ENCODE peak calls at places on chromosomes 4 and X, in five cellular contexts. One of them, this sample, is unnamed.

GRCh38 chr4:113496698-113497097 is 264.8 kb downstream of the CAMK2D start:
- DNase-seq in progenitor cell of endocrine pancreas: no peak
- DNase-seq in BE2C: no peak
- DNase-seq in activated T-cell treated with anti-CD3 and anti-CD28 coated beads, Interleukin-2, amount 50 U/mL, for 48 hours: no peak
- DNase-seq in head of caudate nucleus: no peak
- DNase-seq in this sample: no peak

GRCh38 chr4:186691396-186691795 is 32.3 kb downstream of the FAT1 start:
- DNase-seq in head of caudate nucleus: no peak
- DNase-seq in progenitor cell of endocrine pancreas: no peak
- DNase-seq in activated T-cell treated with anti-CD3 and anti-CD28 coated beads, Interleukin-2, amount 50 U/mL, for 48 hours: no peak
- DNase-seq in BE2C: no peak
- DNase-seq in this sample: no peak

GRCh38 chrX:22534643-22535042 is 261.9 kb downstream of the CBLL2 start:
- DNase-seq in progenitor cell of endocrine pancreas: no peak
- DNase-seq in BE2C: no peak
- DNase-seq in activated T-cell treated with anti-CD3 and anti-CD28 coated beads, Interleukin-2, amount 50 U/mL, for 48 hours: no peak
- DNase-seq in head of caudate nucleus: no peak
- DNase-seq in this sample: no peak

GRCh38 chr4:173505924-173506779 is 23.9 kb downstream of the HAND2 start:
- DNase-seq in head of caudate nucleus: peak
- DNase-seq in activated T-cell treated with anti-CD3 and anti-CD28 coated beads, Interleukin-2, amount 50 U/mL, for 48 hours: peak
- DNase-seq in progenitor cell of endocrine pancreas: peak
- DNase-seq in BE2C: peak
- DNase-seq in this sample: peak

GRCh38 chr4:8212606-8213005 is 13.5 kb downstream of the SH3TC1 start:
- DNase-seq in BE2C: no peak
- DNase-seq in progenitor cell of endocrine pancreas: no peak
- DNase-seq in head of caudate nucleus: no peak
- DNase-seq in activated T-cell treated with anti-CD3 and anti-CD28 coated beads, Interleukin-2, amount 50 U/mL, for 48 hours: no peak
- DNase-seq in this sample: no peak

GRCh38 chr4:165872443-165873297 is at the start of gene TLL1:
- DNase-seq in activated T-cell treated with anti-CD3 and anti-CD28 coated beads, Interleukin-2, amount 50 U/mL, for 48 hours: no peak
- DNase-seq in BE2C: peak
- DNase-seq in progenitor cell of endocrine pancreas: no peak
- DNase-seq in head of caudate nucleus: peak
- DNase-seq in this sample: peak

GRCh38 chrX:104284407-104285000 is 29.8 kb upstream of the ESX1 start:
- DNase-seq in head of caudate nucleus: no peak
- DNase-seq in activated T-cell treated with anti-CD3 and anti-CD28 coated beads, Interleukin-2, amount 50 U/mL, for 48 hours: no peak
- DNase-seq in progenitor cell of endocrine pancreas: no peak
- DNase-seq in BE2C: no peak
- DNase-seq in this sample: no peak

GRCh38 chr4:12138478-12138877 is 709.8 kb upstream of the HS3ST1 start:
- DNase-seq in BE2C: no peak
- DNase-seq in activated T-cell treated with anti-CD3 and anti-CD28 coated beads, Interleukin-2, amount 50 U/mL, for 48 hours: no peak
- DNase-seq in head of caudate nucleus: no peak
- DNase-seq in progenitor cell of endocrine pancreas: no peak
- DNase-seq in this sample: no peak

GRCh38 chrX:154526901-154527675 is 11.1 kb upstream of the FAM3A start:
- DNase-seq in activated T-cell treated with anti-CD3 and anti-CD28 coated beads, Interleukin-2, amount 50 U/mL, for 48 hours: peak
- DNase-seq in progenitor cell of endocrine pancreas: no peak
- DNase-seq in head of caudate nucleus: peak
- DNase-seq in BE2C: peak
- DNase-seq in this sample: peak

GRCh38 chr4:170111100-170111499 is 21.3 kb upstream of the AADAT start:
- DNase-seq in head of caudate nucleus: no peak
- DNase-seq in BE2C: no peak
- DNase-seq in activated T-cell treated with anti-CD3 and anti-CD28 coated beads, Interleukin-2, amount 50 U/mL, for 48 hours: no peak
- DNase-seq in progenitor cell of endocrine pancreas: no peak
- DNase-seq in this sample: no peak

GRCh38 chrX:22666441-22666840 is 333.3 kb upstream of the DDX53 start:
- DNase-seq in head of caudate nucleus: peak
- DNase-seq in activated T-cell treated with anti-CD3 and anti-CD28 coated beads, Interleukin-2, amount 50 U/mL, for 48 hours: no peak
- DNase-seq in progenitor cell of endocrine pancreas: no peak
- DNase-seq in BE2C: peak
- DNase-seq in this sample: peak

GRCh38 chr4:23754688-23755087 is 135.2 kb downstream of the PPARGC1A start:
- DNase-seq in progenitor cell of endocrine pancreas: no peak
- DNase-seq in head of caudate nucleus: no peak
- DNase-seq in activated T-cell treated with anti-CD3 and anti-CD28 coated beads, Interleukin-2, amount 50 U/mL, for 48 hours: no peak
- DNase-seq in BE2C: no peak
- DNase-seq in this sample: no peak

GRCh38 chr4:168859888-168860694 is 150.0 kb downstream of the CBR4 start:
- DNase-seq in progenitor cell of endocrine pancreas: no peak
- DNase-seq in head of caudate nucleus: no peak
- DNase-seq in BE2C: no peak
- DNase-seq in activated T-cell treated with anti-CD3 and anti-CD28 coated beads, Interleukin-2, amount 50 U/mL, for 48 hours: no peak
- DNase-seq in this sample: no peak

GRCh38 chrX:19303216-19303880 is 40.4 kb upstream of the PDHA1 start:
- DNase-seq in BE2C: no peak
- DNase-seq in head of caudate nucleus: no peak
- DNase-seq in progenitor cell of endocrine pancreas: no peak
- DNase-seq in activated T-cell treated with anti-CD3 and anti-CD28 coated beads, Interleukin-2, amount 50 U/mL, for 48 hours: no peak
- DNase-seq in this sample: no peak

GRCh38 chrX:1491851-1492349 is 39.2 kb upstream of the ASMTL start:
- DNase-seq in progenitor cell of endocrine pancreas: peak
- DNase-seq in BE2C: peak
- DNase-seq in head of caudate nucleus: peak
- DNase-seq in activated T-cell treated with anti-CD3 and anti-CD28 coated beads, Interleukin-2, amount 50 U/mL, for 48 hours: peak
- DNase-seq in this sample: peak

GRCh38 chr4:2832309-2832980 is 11.2 kb upstream of the ADD1 start:
- DNase-seq in progenitor cell of endocrine pancreas: no peak
- DNase-seq in BE2C: no peak
- DNase-seq in activated T-cell treated with anti-CD3 and anti-CD28 coated beads, Interleukin-2, amount 50 U/mL, for 48 hours: no peak
- DNase-seq in head of caudate nucleus: no peak
- DNase-seq in this sample: no peak

GRCh38 chr4:1240721-1241465 is 8.0 kb downstream of the CTBP1 start:
- DNase-seq in BE2C: peak
- DNase-seq in progenitor cell of endocrine pancreas: no peak
- DNase-seq in activated T-cell treated with anti-CD3 and anti-CD28 coated beads, Interleukin-2, amount 50 U/mL, for 48 hours: no peak
- DNase-seq in head of caudate nucleus: no peak
- DNase-seq in this sample: no peak

GRCh38 chr4:91058345-91058744 is 931.2 kb downstream of the CCSER1 start:
- DNase-seq in progenitor cell of endocrine pancreas: no peak
- DNase-seq in BE2C: no peak
- DNase-seq in head of caudate nucleus: no peak
- DNase-seq in activated T-cell treated with anti-CD3 and anti-CD28 coated beads, Interleukin-2, amount 50 U/mL, for 48 hours: no peak
- DNase-seq in this sample: no peak

GRCh38 chrX:40008841-40009461 is 88.8 kb downstream of the BCOR start:
- DNase-seq in BE2C: peak
- DNase-seq in progenitor cell of endocrine pancreas: no peak
- DNase-seq in activated T-cell treated with anti-CD3 and anti-CD28 coated beads, Interleukin-2, amount 50 U/mL, for 48 hours: peak
- DNase-seq in head of caudate nucleus: peak
- DNase-seq in this sample: peak

GRCh38 chrX:101232316-101232715 is 12.7 kb downstream of the DRP2 start:
- DNase-seq in BE2C: no peak
- DNase-seq in head of caudate nucleus: no peak
- DNase-seq in activated T-cell treated with anti-CD3 and anti-CD28 coated beads, Interleukin-2, amount 50 U/mL, for 48 hours: no peak
- DNase-seq in progenitor cell of endocrine pancreas: no peak
- DNase-seq in this sample: no peak

GRCh38 chr4:140256335-140256734 is 102.4 kb upstream of the MAML3 start:
- DNase-seq in activated T-cell treated with anti-CD3 and anti-CD28 coated beads, Interleukin-2, amount 50 U/mL, for 48 hours: peak
- DNase-seq in BE2C: no peak
- DNase-seq in head of caudate nucleus: no peak
- DNase-seq in progenitor cell of endocrine pancreas: no peak
- DNase-seq in this sample: no peak

GRCh38 chr4:26821677-26822503 is 38.8 kb upstream of the STIM2 start:
- DNase-seq in BE2C: no peak
- DNase-seq in progenitor cell of endocrine pancreas: no peak
- DNase-seq in activated T-cell treated with anti-CD3 and anti-CD28 coated beads, Interleukin-2, amount 50 U/mL, for 48 hours: no peak
- DNase-seq in head of caudate nucleus: no peak
- DNase-seq in this sample: no peak

GRCh38 chr4:16079046-16079445 is 4.8 kb downstream of the PROM1 start:
- DNase-seq in BE2C: no peak
- DNase-seq in activated T-cell treated with anti-CD3 and anti-CD28 coated beads, Interleukin-2, amount 50 U/mL, for 48 hours: no peak
- DNase-seq in head of caudate nucleus: peak
- DNase-seq in progenitor cell of endocrine pancreas: no peak
- DNase-seq in this sample: no peak

This sample was measured in glutamatergic neuron.